ENCODE peak calls at places on chromosomes 6 and 20, in four cellular contexts. F is HCT116, U is heart left ventricle, L is stomach. K is an unnamed sample.

GRCh38 chr20:45937765-45938164 is 3.3 kb downstream of the PCIF1 start:
- DNase-seq in L (no peak), F (no peak), U (no peak), K (no peak)

GRCh38 chr6:72081880-72082279 is 195.5 kb downstream of the RIMS1 start:
- DNase-seq in L (no peak), U (no peak), F (no peak), K (no peak)

GRCh38 chr20:6074145-6074561 is 20.3 kb upstream of the LRRN4 start:
- DNase-seq in L (peak; percentile 35), U (no peak), F (no peak), K (no peak)

GRCh38 chr20:64161595-64162238 is 2.5 kb upstream of the MYT1 start:
- DNase-seq in F (no peak), L (no peak), U (peak; percentile 65), K (peak; percentile 37)

GRCh38 chr6:20534906-20535305 is 649 bp downstream of the CDKAL1 start:
- DNase-seq in U (no peak), F (no peak), L (no peak), K (no peak)

GRCh38 chr20:36467076-36467999 is 74.0 kb upstream of the MYL9 start:
- DNase-seq in U (peak; percentile 82), F (no peak), L (peak; percentile 63), K (no peak)

GRCh38 chr6:145878591-145879295 is 64.1 kb upstream of the FBXO30 start:
- DNase-seq in L (no peak), U (no peak), F (no peak), K (no peak)

GRCh38 chr6:34178361-34179105 is 32.6 kb upstream of the GRM4 start:
- DNase-seq in F (no peak), U (no peak), L (peak; percentile 24), K (no peak)

GRCh38 chr20:8678098-8678776 is 390.6 kb upstream of the PLCB4 start:
- DNase-seq in F (no peak), L (no peak), U (no peak), K (no peak)

GRCh38 chr6:122997541-122998150 is 1.6 kb downstream of the CLVS2 start:
- DNase-seq in L (no peak), U (no peak), F (no peak), K (no peak)

GRCh38 chr6:139483082-139483481 is 108.6 kb upstream of the CITED2 start:
- DNase-seq in L (no peak), F (no peak), U (no peak), K (no peak)

GRCh38 chr6:16955899-16956298 is 146.0 kb upstream of the STMND1 start:
- DNase-seq in F (no peak), L (no peak), U (no peak), K (no peak)

GRCh38 chr6:28767133-28767532 is 156.7 kb downstream of the TRIM27 start:
- DNase-seq in U (no peak), F (no peak), L (no peak), K (no peak)

GRCh38 chr6:72350256-72350875 is 271.5 kb upstream of the KCNQ5 start:
- DNase-seq in L (no peak), U (no peak), F (no peak), K (no peak)

GRCh38 chr6:42100029-42100901 is 42.2 kb downstream of the C6orf132 start:
- DNase-seq in L (no peak), U (no peak), F (no peak), K (no peak)

DNA sequence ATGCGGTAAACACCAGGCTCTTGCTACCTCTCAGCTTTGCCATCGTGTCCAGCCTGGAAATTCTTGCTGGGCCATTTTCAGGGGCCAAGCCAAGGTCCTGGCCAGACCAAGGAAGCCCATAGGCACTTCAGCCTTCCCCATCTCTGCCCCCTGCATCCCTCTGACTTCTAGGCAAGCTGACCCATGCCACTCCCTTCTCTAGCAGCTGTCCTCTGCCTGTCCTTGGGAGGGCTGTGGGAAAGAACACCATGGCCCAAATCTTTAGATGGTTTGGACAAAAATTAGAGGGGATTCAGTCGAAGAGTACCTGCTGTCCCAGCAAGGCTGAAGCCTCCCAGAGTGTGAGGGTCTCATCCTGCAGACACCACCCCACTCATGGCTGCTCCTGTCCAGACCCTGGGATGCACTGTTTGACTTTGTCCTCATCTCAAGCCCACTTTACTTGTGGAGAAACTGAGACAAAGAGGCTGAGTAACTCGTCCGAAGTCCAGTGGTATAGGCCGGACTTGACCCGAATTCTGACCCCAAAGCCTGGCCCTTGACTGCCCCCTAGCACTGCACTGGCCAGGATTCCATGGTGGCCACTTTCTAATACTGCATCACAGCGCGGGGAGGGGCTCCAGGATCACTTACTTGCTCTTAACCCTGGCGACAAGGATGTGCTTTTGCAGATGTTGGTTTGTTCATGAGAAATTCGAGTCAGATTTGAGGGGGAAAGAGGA is 22.4 kb upstream of the STX16 start:
- DNase-seq in L (no peak), U (no peak), F (no peak), K (no peak)
- TF ChIP-seq CTCF in L (no peak), U (no peak), F (no peak), K (no peak)

DNA sequence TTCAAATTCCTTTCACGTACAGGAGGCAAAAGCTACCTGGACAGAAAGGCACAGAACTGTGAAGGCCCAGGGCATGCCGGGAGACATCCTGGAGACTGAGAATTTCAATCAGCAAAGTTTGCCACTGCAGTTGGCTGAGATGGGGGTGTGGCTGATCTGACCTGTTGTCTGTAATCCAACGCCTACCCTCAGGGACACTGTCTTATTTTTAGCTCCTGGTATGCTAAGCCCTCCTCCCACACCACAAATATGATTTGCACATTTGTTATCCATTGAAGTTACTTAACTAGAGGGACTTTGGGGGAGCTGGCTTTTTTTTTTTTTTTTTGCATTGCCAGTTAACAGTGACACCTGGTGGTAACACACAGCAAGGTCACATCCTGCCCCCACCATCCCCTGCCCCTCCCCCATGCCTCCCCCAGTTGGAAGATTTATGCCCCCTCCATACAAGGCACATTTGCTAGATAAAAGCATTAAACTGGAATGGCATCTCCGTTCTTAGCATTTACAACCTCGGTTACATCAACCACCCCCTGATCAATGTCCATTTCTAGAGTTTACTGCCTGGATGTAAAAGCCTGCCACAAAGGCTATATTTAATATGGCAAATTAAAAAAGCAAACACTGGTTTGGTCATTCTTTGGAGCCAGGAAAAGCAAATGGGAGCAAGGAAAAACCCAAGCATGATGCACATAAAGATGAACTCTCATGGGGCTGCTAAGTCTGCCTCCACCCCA is 40.3 kb downstream of the TTI1 start:
- DNase-seq in F (no peak), U (no peak), L (no peak), K (no peak)
- H3K4me1 ChIP-seq in F (no peaks in the 10 kb centered on the region), U (peaks cover 61% of the 10 kb centered on the region), L (peaks cover 17% of the 10 kb centered on the region), K (peaks cover 2% of the 10 kb centered on the region)

GRCh38 chr6:46246081-46246480 is 75.3 kb upstream of the ENPP5 start:
- DNase-seq in L (no peak), F (no peak), U (no peak), K (no peak)
- TF ChIP-seq POLR2A in L (no peak), F (no peak), U (no peak), K (no peak)

DNA sequence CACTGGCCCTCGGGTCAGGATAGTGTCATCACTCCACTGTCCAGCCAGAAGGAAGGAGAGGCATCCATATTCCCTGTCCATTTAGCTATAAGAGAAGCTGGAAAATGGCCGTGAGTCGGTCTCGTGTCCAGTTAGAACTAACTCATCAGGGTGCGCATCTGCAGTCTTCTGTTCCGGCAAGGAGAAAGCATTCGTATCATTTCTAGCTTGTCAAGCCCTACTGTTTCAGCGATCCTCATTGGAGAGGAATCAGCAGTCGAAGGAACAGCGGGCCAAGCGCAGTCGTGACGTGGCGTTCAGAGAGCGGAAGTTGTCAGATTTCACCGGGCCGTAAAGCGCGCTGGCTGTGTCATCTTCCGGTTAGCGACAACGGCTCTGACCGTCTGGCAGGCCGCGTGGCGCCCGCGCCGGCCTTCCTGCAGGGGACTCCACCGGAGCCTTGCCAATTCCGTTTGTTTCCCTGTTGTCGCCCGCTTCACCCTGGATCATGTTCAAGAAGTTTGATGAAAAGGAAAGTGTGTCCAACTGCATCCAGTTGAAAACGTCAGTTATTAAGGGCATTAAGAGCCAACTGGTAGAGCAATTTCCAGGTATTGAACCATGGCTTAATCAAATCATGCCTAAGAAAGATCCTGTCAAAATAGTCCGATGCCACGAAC is 32.9 kb downstream of the HM13 start:
- DNase-seq in U (peak; percentile 90), F (peak; percentile 83), L (peak; percentile 86), K (peak; percentile 89)
- TF ChIP-seq CTCF in U (no peak), F (no peak), L (no peak), K (no peak)

DNA sequence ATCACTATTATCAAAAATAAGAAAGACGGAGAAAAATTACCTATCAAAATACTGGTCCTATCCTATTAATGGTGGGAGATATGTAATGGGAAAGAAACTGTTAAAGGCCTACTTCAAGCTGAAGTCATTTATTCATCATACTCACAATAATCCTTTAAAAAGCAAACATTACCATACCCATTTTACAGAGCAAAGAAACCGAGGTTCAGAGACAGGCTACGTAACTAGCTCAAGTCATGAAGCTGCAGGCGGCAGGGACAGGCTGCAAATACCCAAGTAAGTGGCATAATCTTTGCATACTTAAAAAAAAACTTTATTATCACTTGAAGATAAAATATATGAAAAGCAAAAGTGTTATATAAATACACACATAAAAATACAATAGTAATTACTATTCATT is 2.6 kb downstream of the RALGAPA2 start:
- DNase-seq in U (no peak), L (no peak), F (no peak), K (no peak)
- H3K4me1 ChIP-seq in U (peaks cover 32% of the 10 kb centered on the region), L (peaks cover 40% of the 10 kb centered on the region), F (peaks cover 5% of the 10 kb centered on the region), K (peaks cover 8% of the 10 kb centered on the region)

DNA sequence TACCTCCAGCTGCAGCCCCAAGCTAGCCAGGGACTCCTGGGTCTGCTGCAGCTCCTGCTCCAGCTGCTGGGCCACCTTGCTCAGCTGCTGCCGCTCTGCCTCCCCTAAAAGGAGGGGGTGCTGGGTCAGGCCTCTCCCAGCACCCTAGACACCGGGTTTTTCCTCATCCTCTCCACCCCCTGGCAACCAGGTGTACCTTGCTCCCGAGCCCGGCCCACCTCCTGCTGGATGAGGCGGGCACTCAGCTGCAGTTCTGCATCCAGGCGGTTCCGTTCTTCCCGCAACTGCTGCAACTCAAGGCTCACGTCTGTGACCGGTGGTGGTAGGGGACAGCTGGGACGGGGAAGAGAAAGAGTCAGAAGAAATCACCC is 6.1 kb upstream of the PSORS1C2 start:
- DNase-seq in F (no peak), L (no peak), U (no peak), K (no peak)
- TF ChIP-seq POLR2A in F (no peak), L (no peak), U (no peak), K (no peak)

GRCh38 chr6:156943167-156943566 is 166.0 kb downstream of the ARID1B start:
- DNase-seq in L (no peak), U (no peak), F (no peak), K (no peak)

GRCh38 chr6:156943816-156944215 is 166.6 kb downstream of the ARID1B start:
- DNase-seq in L (no peak), U (no peak), F (no peak), K (no peak)

GRCh38 chr6:156944412-156944811 is 167.2 kb downstream of the ARID1B start:
- DNase-seq in L (no peak), F (no peak), U (no peak), K (no peak)

GRCh38 chr6:156938143-156938542 is 161.0 kb downstream of the ARID1B start:
- DNase-seq in U (no peak), F (no peak), L (no peak), K (no peak)

GRCh38 chr6:156942266-156942665 is 165.1 kb downstream of the ARID1B start:
- DNase-seq in L (no peak), U (no peak), F (no peak), K (no peak)
- TF ChIP-seq CTCF in L (no peak), U (no peak), F (no peak), K (no peak)

DNA sequence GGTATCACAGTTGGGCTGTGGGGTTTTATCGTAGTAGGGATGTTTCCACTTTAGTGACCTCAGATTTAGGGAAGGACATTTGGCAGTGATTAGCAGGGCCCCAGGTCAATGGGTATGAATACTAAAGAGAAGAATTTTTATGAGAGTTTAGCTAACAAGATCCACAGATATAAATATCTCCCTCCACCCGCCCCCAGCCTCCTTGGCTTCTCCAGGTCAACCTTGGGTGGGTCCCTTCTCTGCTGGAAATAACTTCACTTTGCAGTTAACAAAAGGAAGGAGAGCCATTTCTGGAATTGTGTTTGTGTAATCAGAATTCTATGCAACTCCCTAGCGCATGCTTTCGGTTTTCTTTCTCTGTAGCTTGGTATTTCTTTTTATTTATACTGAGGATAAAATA is 27.2 kb downstream of the RIPOR2 start:
- DNase-seq in L (no peak), F (no peak), U (no peak), K (no peak)
- H3K4me1 ChIP-seq in L (peaks cover 27% of the 10 kb centered on the region), F (no peaks in the 10 kb centered on the region), U (peaks cover 22% of the 10 kb centered on the region), K (no peaks in the 10 kb centered on the region)

K was measured in ovary.